ENCODE peak calls at places on chromosomes 16 and 17, in seven cellular contexts. Q, D, O, I, A, E and T are unnamed samples.

GRCh38 chr17:17737938-17738894 is 57.0 kb downstream of the RAI1 start:
- DNase-seq in I (no peak), E (no peak), D (no peak), O (no peak), Q (no peak), A (peak; percentile 66), T (peak; percentile 65)

GRCh38 chr16:60261425-60261824 is 1527.3 kb upstream of the GOT2 start:
- DNase-seq in E (no peak), D (no peak), Q (no peak), A (no peak), I (no peak), O (no peak), T (no peak)

GRCh38 chr16:21598676-21599157 is 660 bp upstream of the METTL9 start:
- DNase-seq in Q (no peak), D (no peak), E (no peak), A (peak; percentile 13), O (no peak), I (no peak), T (no peak)

GRCh38 chr17:3738562-3739295 is 15.0 kb downstream of the HASPIN start:
- DNase-seq in O (no peak), A (peak; percentile 91), Q (no peak), I (no peak), D (peak; percentile 60), E (no peak), T (no peak)

GRCh38 chr16:50666658-50667496 is 14.2 kb downstream of the SNX20 start:
- DNase-seq in A (no peak), I (no peak), Q (peak; percentile 80), D (peak; percentile 38), O (no peak), E (no peak), T (peak; percentile 56)

GRCh38 chr17:76276069-76276431 is 10.9 kb downstream of the UBALD2 start:
- DNase-seq in E (no peak), D (no peak), I (no peak), O (no peak), A (no peak), Q (no peak), T (peak; percentile 80)

GRCh38 chr16:81901483-81901882 is 109.8 kb downstream of the SDR42E1 start:
- DNase-seq in I (no peak), O (no peak), D (no peak), A (peak; percentile 76), E (no peak), Q (no peak), T (no peak)

GRCh38 chr17:75078097-75079022 is 9.4 kb upstream of the SLC16A5 start:
- DNase-seq in Q (no peak), E (no peak), A (peak; percentile 50), I (no peak), O (no peak), D (no peak), T (no peak)

GRCh38 chr17:82493517-82493840 is 26.1 kb upstream of the FOXK2 start:
- DNase-seq in Q (no peak), D (no peak), A (no peak), I (no peak), O (no peak), E (no peak), T (no peak)

GRCh38 chr16:85650864-85651811 is 37.6 kb downstream of the GINS2 start:
- DNase-seq in Q (no peak), A (no peak), D (no peak), I (no peak), E (no peak), O (peak; percentile 48), T (no peak)

GRCh38 chr17:6714315-6714874 is 1.2 kb upstream of the SLC13A5 start:
- DNase-seq in Q (no peak), E (peak; percentile 7), O (no peak), I (no peak), D (no peak), A (no peak), T (no peak)

GRCh38 chr16:68377667-68378420 is 67.0 kb downstream of the PRMT7 start:
- DNase-seq in A (peak; percentile 54), D (no peak), I (no peak), O (no peak), E (no peak), Q (no peak), T (no peak)

GRCh38 chr17:78132086-78132676 is 1.6 kb downstream of the TMC8 start:
- DNase-seq in A (peak; percentile 60), O (no peak), I (no peak), E (no peak), Q (peak; percentile 53), D (peak; percentile 65), T (peak; percentile 95)

GRCh38 chr16:63018581-63019223 is 982.5 kb upstream of the CDH8 start:
- DNase-seq in I (no peak), O (no peak), E (no peak), D (no peak), Q (no peak), A (no peak), T (no peak)

GRCh38 chr16:30602595-30603277 is 7.5 kb downstream of the ZNF689 start:
- DNase-seq in Q (peak; percentile 2), D (no peak), A (peak; percentile 32), E (no peak), O (no peak), I (no peak), T (no peak)

GRCh38 chr16:27287887-27288286 is 19.3 kb upstream of the NSMCE1 start:
- DNase-seq in D (no peak), Q (no peak), I (no peak), O (no peak), A (no peak), E (peak; percentile 36), T (no peak)

GRCh38 chr17:10803350-10803749 is 549 bp downstream of the TMEM238L start:
- DNase-seq in E (no peak), O (no peak), A (no peak), I (no peak), D (no peak), Q (no peak), T (no peak)

GRCh38 chr17:41004397-41004796 is 4.5 kb downstream of the KRTAP3-1 start:
- DNase-seq in A (no peak), O (no peak), I (no peak), D (no peak), E (no peak), Q (no peak), T (no peak)

GRCh38 chr17:79204261-79204660 is 129.6 kb downstream of the ENGASE start:
- DNase-seq in A (no peak), O (no peak), Q (no peak), D (no peak), E (no peak), I (no peak), T (no peak)

GRCh38 chr16:578870-579405 is 9.2 kb downstream of the PIGQ start:
- DNase-seq in E (no peak), D (peak; percentile 56), A (peak; percentile 77), O (peak; percentile 60), Q (peak; percentile 18), I (no peak), T (peak; percentile 75)

GRCh38 chr16:83356266-83356665 is 451.5 kb upstream of the HSBP1 start:
- DNase-seq in I (no peak), A (peak; percentile 87), O (peak; percentile 48), D (no peak), E (no peak), Q (no peak), T (no peak)

GRCh38 chr16:68332411-68333121 is 21.7 kb downstream of the PRMT7 start:
- DNase-seq in I (no peak), E (no peak), A (no peak), D (no peak), Q (peak; percentile 61), O (no peak), T (no peak)

GRCh38 chr17:77847211-77848085 is 111.1 kb upstream of the TNRC6C start:
- DNase-seq in D (no peak), I (no peak), A (no peak), Q (no peak), O (no peak), E (no peak), T (no peak)

GRCh38 chr16:4966736-4967453 is 8.8 kb downstream of the SEC14L5 start:
- DNase-seq in I (no peak), E (no peak), D (no peak), Q (no peak), A (no peak), O (no peak), T (no peak)

GRCh38 chr16:30761427-30761927 is 385 bp downstream of the CFAP119 start:
- DNase-seq in E (no peak), Q (no peak), D (peak; percentile 37), O (no peak), I (no peak), A (peak; percentile 64), T (peak; percentile 71)

GRCh38 chr17:35183332-35183731 is 10.9 kb downstream of the SLC35G3 start:
- DNase-seq in A (peak; percentile 19), O (no peak), I (no peak), Q (no peak), D (no peak), E (no peak), T (no peak)

GRCh38 chr17:44794699-44795413 is 35.2 kb downstream of the GJC1 start:
- DNase-seq in D (no peak), E (no peak), A (peak; percentile 89), Q (peak; percentile 37), I (peak; percentile 83), O (no peak), T (no peak)

GRCh38 chr17:56887105-56887504 is 26.7 kb downstream of the TRIM25 start:
- DNase-seq in O (no peak), D (no peak), A (no peak), Q (no peak), E (no peak), I (no peak), T (no peak)

GRCh38 chr16:80804061-80804450 is 342 bp downstream of the CDYL2 start:
- DNase-seq in E (no peak), A (peak; percentile 47), D (peak; percentile 46), I (no peak), O (no peak), Q (no peak), T (no peak)

GRCh38 chr17:76075364-76076099 is 951 bp downstream of the GALR2 start:
- DNase-seq in E (no peak), I (no peak), A (peak; percentile 56), O (no peak), D (no peak), Q (no peak), T (no peak)

GRCh38 chr16:87608400-87608985 is 6.2 kb downstream of the JPH3 start:
- DNase-seq in O (no peak), Q (no peak), I (no peak), D (peak; percentile 13), E (no peak), A (peak; percentile 65), T (no peak)

GRCh38 chr17:7177210-7177953 is 1.8 kb downstream of the ASGR1 start:
- DNase-seq in Q (peak; percentile 58), O (peak; percentile 25), D (peak; percentile 48), E (peak; percentile 72), I (no peak), A (peak; percentile 64), T (peak; percentile 78)

GRCh38 chr16:17571499-17572093 is 100.8 kb upstream of the XYLT1 start:
- DNase-seq in I (no peak), O (no peak), D (no peak), Q (no peak), E (no peak), A (peak; percentile 50), T (no peak)

GRCh38 chr16:88764913-88765349 is 20.1 kb downstream of the PIEZO1 start:
- DNase-seq in E (no peak), O (no peak), I (no peak), A (peak; percentile 86), Q (no peak), D (no peak), T (no peak)

GRCh38 chr17:42365136-42365535 is 23.1 kb downstream of the STAT3 start:
- DNase-seq in Q (no peak), D (peak; percentile 25), A (no peak), O (no peak), I (no peak), E (no peak), T (no peak)

GRCh38 chr17:57368637-57369336 is 112.5 kb downstream of the MSI2 start:
- DNase-seq in D (no peak), Q (no peak), I (no peak), E (no peak), A (no peak), O (no peak), T (no peak)

GRCh38 chr16:69143116-69143515 is 10.7 kb downstream of the UTP4 start:
- DNase-seq in O (no peak), A (no peak), E (no peak), Q (no peak), I (no peak), D (no peak), T (no peak)